ENCODE peak calls at places on chromosomes 11 and 22, in six cellular contexts. W, T, N, S, G and Q are unnamed samples.
A peak's percentile ranks its signal among the peaks of the same experiment; 100 is the strongest.

GRCh38 chr11:112156153-112156552 is 7.7 kb downstream of the IL18 start:
- DNase-seq in W (peak; percentile 16), T (no peak), N (no peak), S (no peak), G (no peak), Q (no peak)

GRCh38 chr11:116853461-116854073 is 16.1 kb upstream of the APOA1 start:
- DNase-seq in W (peak; percentile 96), T (no peak), N (no peak), S (no peak), G (peak; percentile 96), Q (no peak)

GRCh38 chr11:30107899-30108298 is 91.1 kb upstream of the KCNA4 start:
- DNase-seq in W (peak; percentile 62), T (no peak), N (no peak), S (no peak), G (peak; percentile 75), Q (no peak)

GRCh38 chr22:19786264-19786585 is 25.6 kb downstream of the TBX1 start:
- DNase-seq in W (no peak), T (no peak), N (no peak), S (no peak), G (no peak), Q (no peak)

GRCh38 chr11:64298966-64299846 is 952 bp upstream of the CATSPERZ start:
- DNase-seq in W (no peak), T (peak; percentile 53), N (no peak), S (peak; percentile 58), G (no peak), Q (no peak)

GRCh38 chr11:119892311-119892808 is 163.4 kb upstream of the NECTIN1 start:
- DNase-seq in W (no peak), T (peak; percentile 84), N (no peak), S (no peak), G (no peak), Q (no peak)

GRCh38 chr11:45082744-45083543 is 63.5 kb upstream of the PRDM11 start:
- DNase-seq in W (no peak), T (no peak), N (no peak), S (no peak), G (no peak), Q (no peak)

GRCh38 chr22:26134654-26135330 is 34.5 kb upstream of the SEZ6L start:
- DNase-seq in W (no peak), T (no peak), N (no peak), S (no peak), G (no peak), Q (no peak)

GRCh38 chr22:19352766-19353165 is 61.2 kb upstream of the CLTCL1 start:
- DNase-seq in W (no peak), T (no peak), N (no peak), S (no peak), G (no peak), Q (no peak)

GRCh38 chr11:73287400-73288101 is 15.4 kb downstream of the P2RY6 start:
- DNase-seq in W (no peak), T (peak; percentile 55), N (no peak), S (no peak), G (no peak), Q (no peak)

GRCh38 chr11:73285721-73286120 is 13.6 kb downstream of the P2RY6 start:
- DNase-seq in W (no peak), T (no peak), N (no peak), S (no peak), G (no peak), Q (no peak)

GRCh38 chr11:73288197-73288872 is 16.2 kb downstream of the P2RY6 start:
- DNase-seq in W (no peak), T (no peak), N (no peak), S (no peak), G (no peak), Q (no peak)

GRCh38 chr11:73284106-73284505 is 12.0 kb downstream of the P2RY6 start:
- DNase-seq in W (no peak), T (no peak), N (no peak), S (no peak), G (no peak), Q (no peak)

GRCh38 chr11:73286240-73286810 is 14.2 kb downstream of the P2RY6 start:
- DNase-seq in W (no peak), T (no peak), N (no peak), S (no peak), G (no peak), Q (no peak)
- TF ChIP-seq CTCF in W (no peak), T (no peak), N (no peak), S (no peak), G (no peak), Q (no peak)

GRCh38 chr11:84396521-84396920 is 1110.4 kb upstream of the CCDC90B start:
- DNase-seq in W (no peak), T (no peak), N (no peak), S (no peak), G (peak; percentile 57), Q (no peak)

DNA sequence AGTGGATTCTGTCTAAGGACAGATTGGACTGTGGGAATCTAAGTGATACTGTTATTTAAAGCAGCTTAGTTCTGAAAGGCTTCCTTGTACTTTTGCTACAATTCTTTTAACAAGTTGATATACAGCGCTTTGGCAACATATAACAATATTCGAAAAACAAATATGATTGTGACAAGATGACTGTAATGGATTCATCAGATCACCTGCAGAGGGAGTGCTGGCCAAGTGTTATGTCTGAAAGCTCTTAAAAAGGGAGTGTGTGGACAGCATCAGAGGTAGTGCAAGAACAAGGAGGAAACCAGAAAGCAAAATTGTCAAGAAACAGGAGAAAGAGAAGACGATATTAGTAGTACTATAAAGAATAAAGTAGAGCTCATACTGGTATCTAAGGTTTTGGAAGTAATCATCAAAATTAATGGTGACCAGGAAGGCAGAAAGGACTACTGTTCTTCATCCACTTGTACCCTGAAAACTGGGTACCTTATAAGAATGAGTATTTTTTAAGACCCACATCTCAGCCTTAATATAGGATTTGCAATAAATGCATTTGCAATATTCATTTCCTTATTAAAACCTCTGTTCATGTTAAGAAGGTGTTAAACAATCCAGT is 1112.0 kb upstream of the CCDC90B start:
- DNase-seq in W (peak; percentile 1), T (no peak), N (no peak), S (no peak), G (peak; percentile 69), Q (no peak)
- TF ChIP-seq CTCF in W (peak; percentile 17), T (no peak), N (no peak), S (no peak), G (peak; percentile 66), Q (peak; percentile 59)

GRCh38 chr22:48677168-48677520 is 1150.5 kb downstream of the BRD1 start:
- DNase-seq in W (no peak), T (no peak), N (no peak), S (no peak), G (no peak), Q (no peak)

GRCh38 chr22:48675828-48676145 is 1151.9 kb downstream of the BRD1 start:
- DNase-seq in W (no peak), T (no peak), N (no peak), S (no peak), G (no peak), Q (no peak)

GRCh38 chr22:48675141-48675827 is 1152.4 kb downstream of the BRD1 start:
- DNase-seq in W (no peak), T (no peak), N (no peak), S (no peak), G (no peak), Q (no peak)

GRCh38 chr22:48677621-48678020 is 1150.1 kb downstream of the BRD1 start:
- DNase-seq in W (no peak), T (no peak), N (no peak), S (no peak), G (no peak), Q (no peak)

DNA sequence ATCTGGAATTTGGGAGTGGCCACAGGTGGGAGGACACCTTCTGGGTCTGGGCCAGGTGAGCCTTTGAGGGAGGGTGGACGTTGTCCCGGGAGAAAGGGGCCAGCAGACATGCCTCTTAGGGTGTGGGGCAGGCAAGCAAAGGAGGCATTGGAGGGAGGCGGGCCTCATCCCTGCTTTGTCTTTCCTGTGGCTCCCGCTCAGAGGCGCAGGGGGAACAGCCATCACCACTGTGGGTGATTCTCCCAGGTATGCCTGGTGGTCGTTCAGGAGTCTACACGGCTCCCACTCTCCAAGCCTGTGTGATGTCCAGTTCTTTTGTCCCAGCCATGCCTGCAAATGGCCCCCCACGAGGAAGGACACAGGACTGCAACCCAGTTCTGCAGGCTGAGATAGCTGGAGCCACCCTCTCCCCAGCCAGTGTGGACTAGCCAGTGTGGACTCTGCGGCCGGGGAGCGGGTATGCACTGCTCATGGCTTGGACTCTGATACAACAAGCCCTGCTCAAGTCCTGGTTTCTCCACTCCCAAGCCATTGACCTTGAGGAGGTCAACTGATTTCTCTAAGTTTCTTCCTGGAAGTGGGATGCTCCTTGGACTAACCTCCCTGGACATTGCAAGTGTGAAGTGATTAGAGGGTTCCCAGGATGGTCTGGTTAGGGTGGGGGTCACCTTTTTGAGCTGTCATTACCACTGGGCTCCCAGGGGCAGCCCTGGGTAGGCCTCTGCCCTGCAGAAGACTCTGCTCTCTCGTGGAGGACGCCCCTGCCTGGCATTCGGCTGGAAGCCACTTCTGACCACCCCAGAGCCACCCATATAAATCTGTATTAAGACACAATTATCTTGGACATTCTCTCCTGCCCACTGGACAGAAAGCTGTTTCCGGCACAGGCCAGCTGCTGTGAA is 1151.2 kb downstream of the BRD1 start:
- DNase-seq in W (no peak), T (no peak), N (no peak), S (no peak), G (no peak), Q (no peak)
- TF ChIP-seq CTCF in W (no peak), T (no peak), N (no peak), S (no peak), G (no peak), Q (no peak)

DNA sequence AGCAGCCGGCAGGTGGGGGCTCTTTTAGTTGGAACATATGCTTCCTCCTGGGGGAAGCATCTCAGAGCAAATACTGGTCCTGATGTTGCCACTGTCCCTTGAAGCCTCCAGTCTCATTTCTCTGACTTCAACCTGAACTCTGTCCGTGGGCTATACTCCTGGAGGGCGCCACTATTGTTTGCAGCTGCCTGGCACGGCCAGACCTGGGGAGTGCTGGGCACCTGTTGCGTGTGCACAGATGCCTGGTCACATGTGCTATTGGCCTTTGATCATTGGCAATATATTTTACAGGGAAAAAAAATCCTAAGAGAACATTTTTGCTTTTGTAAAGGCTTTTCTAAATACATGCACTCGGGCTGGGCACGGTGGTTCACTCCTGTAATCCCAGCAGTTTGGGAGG is 18.2 kb downstream of the LHFPL7 start:
- DNase-seq in W (no peak), T (no peak), N (no peak), S (no peak), G (no peak), Q (no peak)
- TF ChIP-seq CTCF in W (no peak), T (no peak), N (no peak), S (no peak), G (no peak), Q (no peak)

DNA sequence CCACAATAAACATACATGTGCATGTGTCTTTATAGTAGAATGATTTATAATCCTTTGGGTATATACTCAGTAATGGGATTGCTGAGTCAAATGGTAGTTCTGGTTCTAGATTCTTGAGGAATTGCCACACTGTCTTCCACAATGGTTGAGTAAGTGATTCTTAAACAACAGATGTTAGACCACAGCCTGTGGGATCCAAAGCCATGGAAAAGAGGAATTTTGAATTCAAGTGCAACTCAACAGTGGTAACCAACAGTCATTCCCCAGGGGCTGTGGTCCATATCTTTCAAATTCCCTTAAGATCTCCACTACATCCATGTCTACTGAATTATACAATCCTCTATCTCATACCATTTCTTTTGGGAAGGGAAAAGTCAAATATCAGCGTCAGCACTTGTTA is 321.5 kb downstream of the LARGE1 start:
- DNase-seq in W (no peak), T (no peak), N (no peak), S (no peak), G (peak; percentile 1), Q (no peak)
- TF ChIP-seq CTCF in W (no peak), T (no peak), N (no peak), S (no peak), G (no peak), Q (no peak)